ENCODE peak calls at places on chromosomes 4 and X, in eight cellular contexts. F is HCT116, V is right lobe of liver, K is PC-3, R is heart left ventricle, Z is psoas muscle, I is Panc1, J is WERI-Rb-1. G is an unnamed sample.

GRCh38 chrX:38095971-38096529 is 89.7 kb downstream of the SYTL5 start:
- DNase-seq in F (peak; percentile 22), K (peak; percentile 75), R (no peak), J (no peak), V (no peak), Z (no peak), I (no peak), G (no peak)

GRCh38 chrX:2449135-2449886 is 51.5 kb downstream of the DHRSX start:
- DNase-seq in K (no peak), V (no peak), Z (no peak), I (no peak), F (no peak), J (no peak), R (no peak), G (peak; percentile 39)

GRCh38 chrX:20267924-20268701 is 1.4 kb upstream of the RPS6KA3 start:
- DNase-seq in J (peak; percentile 33), R (peak; percentile 67), I (no peak), Z (peak; percentile 61), K (no peak), V (peak; percentile 36), F (no peak), G (peak; percentile 59)

GRCh38 chrX:149504226-149504914 is 736 bp downstream of the IDS start:
- DNase-seq in F (no peak), R (no peak), V (peak; percentile 29), K (peak; percentile 30), I (no peak), J (peak; percentile 45), Z (no peak), G (no peak)

GRCh38 chr4:147590249-147590920 is 26.8 kb upstream of the TMEM184C start:
- DNase-seq in J (peak; percentile 73), R (no peak), Z (peak; percentile 23), I (peak; percentile 38), K (peak; percentile 79), V (no peak), F (peak; percentile 54), G (no peak)

GRCh38 chr4:78560296-78560963 is 8.9 kb downstream of the ANXA3 start:
- DNase-seq in J (no peak), I (no peak), R (no peak), Z (no peak), F (peak; percentile 88), V (no peak), K (peak; percentile 60), G (no peak)

GRCh38 chrX:114519524-114519923 is 64.4 kb upstream of the HTR2C start:
- DNase-seq in Z (no peak), R (no peak), F (no peak), V (no peak), I (no peak), K (no peak), J (no peak), G (no peak)

GRCh38 chr4:152028131-152028530 is 267.3 kb upstream of the GATB start:
- DNase-seq in R (no peak), I (no peak), V (no peak), J (no peak), K (no peak), Z (no peak), F (no peak), G (no peak)

GRCh38 chrX:77675986-77676385 is 110.0 kb downstream of the ATRX start:
- DNase-seq in F (no peak), J (no peak), V (no peak), I (no peak), R (no peak), K (no peak), Z (no peak), G (no peak)

GRCh38 chr4:109998867-109999303 is 86.2 kb downstream of the EGF start:
- DNase-seq in V (no peak), R (no peak), K (peak; percentile 75), I (peak; percentile 35), Z (no peak), J (peak; percentile 26), F (peak; percentile 68), G (no peak)

GRCh38 chr4:125703443-125703842 is 388.7 kb downstream of the FAT4 start:
- DNase-seq in K (peak; percentile 29), I (no peak), F (no peak), V (no peak), J (no peak), Z (no peak), R (no peak), G (no peak)

GRCh38 chrX:23451266-23451665 is 116.6 kb downstream of the PTCHD1 start:
- DNase-seq in K (peak; percentile 7), J (no peak), R (no peak), I (no peak), Z (no peak), F (no peak), V (no peak), G (no peak)

GRCh38 chrX:152575331-152575730 is 62.4 kb upstream of the GABRQ start:
- DNase-seq in V (no peak), Z (no peak), R (no peak), F (no peak), J (no peak), I (no peak), K (no peak), G (no peak)

GRCh38 chr4:170089743-170090666 is at the start of gene AADAT:
- DNase-seq in K (peak; percentile 69), I (peak; percentile 27), F (peak; percentile 73), Z (peak; percentile 77), J (peak; percentile 96), R (peak; percentile 85), V (peak; percentile 92), G (peak; percentile 86)

GRCh38 chr4:36244257-36245084 is at the start of gene ARAP2:
- DNase-seq in V (peak; percentile 80), R (peak; percentile 76), I (no peak), Z (peak; percentile 55), K (peak; percentile 87), J (peak; percentile 44), F (peak; percentile 61), G (peak; percentile 70)

GRCh38 chr4:69718376-69719293 is 41.8 kb downstream of the SULT1B1 start:
- DNase-seq in F (no peak), J (no peak), K (peak; percentile 33), R (no peak), Z (no peak), V (no peak), I (no peak), G (no peak)

GRCh38 chr4:99887837-99888236 is 6.4 kb downstream of the LAMTOR3 start:
- DNase-seq in F (no peak), Z (no peak), I (no peak), J (no peak), R (no peak), K (no peak), V (no peak), G (no peak)

GRCh38 chrX:103789004-103789403 is 12.4 kb downstream of the PLP1 start:
- DNase-seq in R (no peak), J (no peak), Z (no peak), V (no peak), I (no peak), F (no peak), K (no peak), G (no peak)

GRCh38 chrX:1488141-1488540 is 35.4 kb upstream of the ASMTL start:
- DNase-seq in I (no peak), J (no peak), F (no peak), R (peak; percentile 22), Z (no peak), K (no peak), V (no peak), G (no peak)

GRCh38 chr4:89221175-89221867 is 86.3 kb downstream of the GPRIN3 start:
- DNase-seq in J (no peak), F (peak; percentile 3), I (no peak), Z (no peak), R (no peak), K (no peak), V (no peak), G (no peak)

GRCh38 chrX:149527705-149528104 is 13.1 kb upstream of the EOLA1 start:
- DNase-seq in V (no peak), F (no peak), R (no peak), Z (no peak), I (peak; percentile 28), K (peak; percentile 54), J (no peak), G (no peak)

GRCh38 chrX:103688949-103689348 is 2.5 kb upstream of the MORF4L2 start:
- DNase-seq in I (no peak), R (no peak), Z (no peak), F (no peak), K (peak; percentile 60), V (no peak), J (no peak), G (no peak)

GRCh38 chr4:13059015-13059414 is 425.1 kb downstream of the RAB28 start:
- DNase-seq in R (no peak), F (no peak), J (no peak), I (no peak), K (no peak), Z (no peak), V (no peak), G (no peak)

GRCh38 chr4:76764251-76764650 is 133.7 kb downstream of the SOWAHB start:
- DNase-seq in J (no peak), K (no peak), V (no peak), R (no peak), F (no peak), I (no peak), Z (no peak), G (no peak)
- H3K36me3 ChIP-seq in J (peaks cover 22% of the 10 kb centered on the region), K (peaks cover 9% of the 10 kb centered on the region), V (peaks cover 12% of the 10 kb centered on the region), R (no peaks in the 10 kb centered on the region), F (no peaks in the 10 kb centered on the region), I (no peaks in the 10 kb centered on the region), Z (no peaks in the 10 kb centered on the region), G (no peaks in the 10 kb centered on the region)

DNA sequence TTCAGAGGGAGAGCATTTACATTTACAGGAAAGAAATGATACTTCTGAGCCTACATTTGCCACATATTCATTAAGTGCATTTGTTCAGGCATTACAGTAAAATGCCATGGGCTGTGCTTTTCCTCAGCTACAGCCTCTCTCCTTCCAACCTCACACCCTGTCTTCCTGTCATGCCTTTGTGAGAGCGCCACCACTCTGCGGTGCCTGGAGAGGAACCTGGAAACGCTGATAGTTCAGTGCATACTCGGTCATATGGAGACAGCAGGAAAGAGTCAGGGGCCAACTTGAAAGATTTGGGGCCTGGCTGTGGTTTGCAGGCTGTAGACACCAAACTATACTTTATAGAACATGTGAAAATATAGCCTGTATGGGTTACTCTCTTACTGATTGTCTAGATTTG is 40.5 kb downstream of the NFKB1 start:
- DNase-seq in V (no peak), I (no peak), R (no peak), Z (no peak), J (peak; percentile 49), F (no peak), K (no peak), G (no peak)
- TF ChIP-seq CTCF in V (no peak), I (no peak), R (no peak), Z (no peak), J (peak; percentile 51), F (peak; percentile 35), K (peak; percentile 23), G (no peak)

GRCh38 chr4:7063362-7063761 is 4.5 kb downstream of the GRPEL1 start:
- DNase-seq in R (no peak), Z (no peak), V (no peak), J (peak; percentile 4), F (no peak), I (no peak), K (no peak), G (no peak)
- H3K36me3 ChIP-seq in R (no peaks in the 10 kb centered on the region), Z (peaks cover 68% of the 10 kb centered on the region), V (peaks cover 48% of the 10 kb centered on the region), J (peaks cover 69% of the 10 kb centered on the region), F (peaks cover 58% of the 10 kb centered on the region), I (peaks cover 11% of the 10 kb centered on the region), K (peaks cover 58% of the 10 kb centered on the region), G (peaks cover 3% of the 10 kb centered on the region)

DNA sequence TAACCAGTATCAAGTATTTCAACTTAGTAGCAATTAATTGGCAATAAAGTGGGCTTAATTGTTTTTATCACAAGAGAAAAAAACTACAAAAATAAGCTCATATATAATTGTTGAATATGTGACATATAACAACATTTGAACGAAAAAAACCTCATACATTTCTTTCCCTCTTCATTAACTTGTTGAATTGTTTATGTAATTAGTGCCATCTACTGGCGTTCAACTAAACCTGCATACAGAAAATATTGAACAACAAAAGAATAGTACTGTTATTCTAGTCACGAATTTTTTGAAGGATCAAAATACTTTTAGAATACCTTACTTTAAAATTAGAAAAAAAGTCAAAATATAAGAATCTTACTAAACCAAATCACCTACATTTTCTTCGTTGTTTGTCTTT is 586.5 kb upstream of the FTHL17 start:
- DNase-seq in V (no peak), J (no peak), I (peak; percentile 4), Z (no peak), K (peak; percentile 43), R (no peak), F (no peak), G (no peak)
- TF ChIP-seq CTCF in V (peak; percentile 66), J (no peak), I (peak; percentile 14), Z (peak; percentile 58), K (peak; percentile 66), R (peak; percentile 25), F (peak; percentile 35), G (no peak)

G was measured in pancreas.